ENCODE peak calls at places on chromosome 15, in eight cellular contexts. N is progenitor cell of endocrine pancreas; Y is PC-3; U is activated CD4-positive, alpha-beta T cell treated with anti-CD3 and anti-CD28 coated beads for 4 hours; A is A172; C is left colon; J is endothelial cell of umbilical vein; Z is activated T-cell treated with anti-CD3 and anti-CD28 coated beads for 1 hour. L is an unnamed sample.

GRCh38 chr15:95663156-95663831 is 667.2 kb upstream of the NR2F2 start:
- DNase-seq in N (no peak), Y (no peak), U (no peak), A (no peak), C (no peak), J (no peak), Z (no peak), L (no peak)

GRCh38 chr15:64581408-64581761 is 121.0 kb downstream of the ZNF609 start:
- DNase-seq in N (no peak), Y (no peak), U (no peak), A (no peak), C (no peak), J (no peak), Z (no peak), L (no peak)

GRCh38 chr15:57218826-57219576 is 157.3 kb upstream of the CGNL1 start:
- DNase-seq in N (no peak), Y (no peak), U (no peak), A (peak), C (no peak), J (peak), Z (no peak), L (no peak)

GRCh38 chr15:80547264-80547663 is 143.1 kb downstream of the ARNT2 start:
- DNase-seq in N (no peak), Y (no peak), U (no peak), A (no peak), C (no peak), J (no peak), Z (no peak), L (no peak)

GRCh38 chr15:78599189-78599588 is 21.6 kb downstream of the CHRNA3 start:
- DNase-seq in N (no peak), Y (no peak), U (no peak), A (no peak), C (no peak), J (no peak), Z (no peak), L (no peak)

GRCh38 chr15:59373215-59373614 is 544 bp upstream of the MYO1E start:
- DNase-seq in N (no peak), Y (no peak), U (no peak), A (no peak), C (no peak), J (no peak), Z (no peak), L (no peak)

GRCh38 chr15:88716543-88717341 is 77.9 kb downstream of the ISG20 start:
- DNase-seq in N (no peak), Y (no peak), U (no peak), A (no peak), C (no peak), J (no peak), Z (no peak), L (no peak)

GRCh38 chr15:45106002-45106790 is 7.8 kb downstream of the DUOX2 start:
- DNase-seq in N (no peak), Y (no peak), U (no peak), A (no peak), C (peak), J (no peak), Z (no peak), L (no peak)

GRCh38 chr15:33089878-33090757 is 104.4 kb downstream of the FMN1 start:
- DNase-seq in N (no peak), Y (peak), U (no peak), A (peak), C (peak), J (no peak), Z (no peak), L (no peak)

GRCh38 chr15:67156426-67156825 is 91.0 kb downstream of the SMAD3 start:
- DNase-seq in N (no peak), Y (peak), U (no peak), A (no peak), C (no peak), J (no peak), Z (no peak), L (no peak)

GRCh38 chr15:64444836-64445235 is 15.5 kb upstream of the ZNF609 start:
- DNase-seq in N (no peak), Y (no peak), U (no peak), A (no peak), C (no peak), J (no peak), Z (no peak), L (no peak)

GRCh38 chr15:63250312-63250965 is 27.0 kb upstream of the APH1B start:
- DNase-seq in N (no peak), Y (peak), U (no peak), A (peak), C (no peak), J (no peak), Z (no peak), L (no peak)

GRCh38 chr15:85168642-85169173 is 187.1 kb downstream of the PDE8A start:
- DNase-seq in N (peak), Y (peak), U (peak), A (no peak), C (peak), J (peak), Z (peak), L (peak)

GRCh38 chr15:72167445-72167844 is 30.1 kb downstream of the GRAMD2A start:
- DNase-seq in N (no peak), Y (no peak), U (no peak), A (no peak), C (no peak), J (no peak), Z (no peak), L (no peak)

GRCh38 chr15:100720406-100720967 is 118.1 kb downstream of the ASB7 start:
- DNase-seq in N (no peak), Y (no peak), U (no peak), A (no peak), C (no peak), J (no peak), Z (no peak), L (no peak)

GRCh38 chr15:73771380-73772095 is 18.4 kb upstream of the INSYN1 start:
- DNase-seq in N (no peak), Y (no peak), U (no peak), A (no peak), C (no peak), J (no peak), Z (no peak), L (no peak)

GRCh38 chr15:89770041-89770440 is 6.1 kb upstream of the MESP2 start:
- DNase-seq in N (no peak), Y (peak), U (no peak), A (no peak), C (no peak), J (peak), Z (no peak), L (no peak)

GRCh38 chr15:80160570-80161156 is 7.9 kb downstream of the FAH start:
- DNase-seq in N (no peak), Y (peak), U (no peak), A (peak), C (peak), J (peak), Z (no peak), L (no peak)

GRCh38 chr15:77430213-77430612 is 9.5 kb downstream of the HMG20A start:
- DNase-seq in N (no peak), Y (no peak), U (no peak), A (no peak), C (no peak), J (no peak), Z (no peak), L (no peak)

GRCh38 chr15:100849021-100849831 is 30.4 kb upstream of the ALDH1A3 start:
- DNase-seq in N (peak), Y (peak), U (peak), A (no peak), C (peak), J (peak), Z (peak), L (peak)

GRCh38 chr15:85485956-85486567 is 105.7 kb downstream of the AKAP13 start:
- DNase-seq in N (peak), Y (peak), U (peak), A (peak), C (peak), J (peak), Z (peak), L (peak)

GRCh38 chr15:63372018-63372705 is 9.5 kb downstream of the CA12 start:
- DNase-seq in N (no peak), Y (peak), U (no peak), A (peak), C (no peak), J (peak), Z (no peak), L (no peak)

GRCh38 chr15:74845581-74845980 is 2.6 kb upstream of the ULK3 start:
- DNase-seq in N (no peak), Y (no peak), U (no peak), A (no peak), C (no peak), J (no peak), Z (no peak), L (no peak)

GRCh38 chr15:100769043-100769974 is 110.3 kb upstream of the ALDH1A3 start:
- DNase-seq in N (no peak), Y (no peak), U (no peak), A (no peak), C (peak), J (no peak), Z (no peak), L (no peak)

GRCh38 chr15:77633913-77634265 is 1.2 kb upstream of the LINGO1 start:
- DNase-seq in N (no peak), Y (no peak), U (no peak), A (no peak), C (no peak), J (no peak), Z (no peak), L (no peak)

GRCh38 chr15:52858388-52859176 is 68.4 kb upstream of the ONECUT1 start:
- DNase-seq in N (no peak), Y (no peak), U (no peak), A (peak), C (no peak), J (no peak), Z (no peak), L (no peak)

GRCh38 chr15:31488437-31489204 is 162.0 kb downstream of the KLF13 start:
- DNase-seq in N (peak), Y (peak), U (peak), A (peak), C (peak), J (peak), Z (no peak), L (peak)